ENCODE peak calls at places on chromosomes 16 and 17, in seven cellular contexts. K is activated T-cell treated with anti-CD3 and anti-CD28 coated beads, Interleukin-2, amount 50 U/mL, for 72 hours; P is NCI-H748 treated with DMSO at 0.1 percent for 48 hours; Y is NAMALWA; F is iris pigment epithelial cell; Q is M059J; D is NCI-H510A treated with DMSO at 0.1 percent for 48 hours. S is an unnamed sample.

GRCh38 chr17:78648293-78648692 is 71.1 kb upstream of the DNAH17 start:
- DNase-seq in Q (no peak), Y (no peak), D (no peak), P (no peak), F (no peak), K (no peak), S (no peak)

GRCh38 chr17:77132411-77133086 is 8.2 kb upstream of the SEC14L1 start:
- DNase-seq in Q (peak), Y (no peak), F (peak), P (no peak), D (no peak), K (no peak), S (no peak)

GRCh38 chr16:74224828-74225227 is 71.8 kb upstream of the PSMD7 start:
- DNase-seq in Q (peak), D (no peak), F (peak), Y (no peak), P (no peak), K (no peak), S (no peak)

GRCh38 chr17:67582632-67583230 is 135.0 kb upstream of the NOL11 start:
- DNase-seq in D (peak), K (no peak), P (no peak), F (no peak), Y (no peak), Q (peak), S (no peak)

GRCh38 chr16:28898266-28898665 is 20.0 kb downstream of the ATP2A1 start:
- DNase-seq in K (no peak), F (no peak), Y (no peak), Q (peak), P (no peak), D (no peak), S (no peak)

GRCh38 chr16:56370836-56371235 is 54.5 kb downstream of the AMFR start:
- DNase-seq in K (no peak), Y (no peak), P (no peak), F (peak), D (no peak), Q (peak), S (no peak)

GRCh38 chr16:9775994-9776393 is 406.2 kb downstream of the GRIN2A start:
- DNase-seq in K (no peak), Y (no peak), F (no peak), D (no peak), P (no peak), Q (no peak), S (no peak)

GRCh38 chr17:14760719-14761425 is 460.0 kb downstream of the HS3ST3B1 start:
- DNase-seq in D (no peak), K (no peak), F (no peak), Q (no peak), Y (no peak), P (no peak), S (no peak)

GRCh38 chr16:65808735-65809134 is 557.8 kb upstream of the CDH5 start:
- DNase-seq in Y (no peak), P (no peak), K (no peak), Q (no peak), D (no peak), F (no peak), S (no peak)

GRCh38 chr16:51151435-51151950 is 423 bp upstream of the SALL1 start:
- DNase-seq in K (no peak), P (peak), D (peak), Y (no peak), F (peak), Q (peak), S (no peak)

GRCh38 chr16:80931985-80932720 is 74.5 kb downstream of the CMC2 start:
- DNase-seq in K (peak), F (peak), P (no peak), Q (peak), D (peak), Y (no peak), S (no peak)

GRCh38 chr16:46731691-46732555 is 16.2 kb downstream of the MYLK3 start:
- DNase-seq in P (no peak), Q (peak), K (no peak), Y (no peak), F (no peak), D (no peak), S (peak)

GRCh38 chr17:31413871-31414589 is 22.6 kb downstream of the RAB11FIP4 start:
- DNase-seq in Q (peak), F (peak), K (no peak), Y (no peak), D (no peak), P (no peak), S (no peak)

GRCh38 chr16:80047796-80048649 is 447.5 kb upstream of the MAF start:
- DNase-seq in F (no peak), Q (no peak), P (peak), K (no peak), Y (no peak), D (peak), S (no peak)

GRCh38 chr17:19414396-19415280 is 3.6 kb downstream of the RNF112 start:
- DNase-seq in P (no peak), Q (no peak), K (no peak), F (no peak), Y (no peak), D (no peak), S (peak)

GRCh38 chr17:39714234-39714633 is 14.4 kb downstream of the ERBB2 start:
- DNase-seq in Y (no peak), P (no peak), F (no peak), D (no peak), K (no peak), Q (no peak), S (no peak)

GRCh38 chr16:23155445-23156049 is 6.3 kb upstream of the USP31 start:
- DNase-seq in P (no peak), K (no peak), D (peak), Y (peak), F (peak), Q (no peak), S (no peak)

GRCh38 chr17:3534881-3535252 is 22.7 kb downstream of the TRPV3 start:
- DNase-seq in Y (no peak), D (no peak), Q (peak), K (peak), F (no peak), P (no peak), S (no peak)

GRCh38 chr17:38588775-38589174 is 17.0 kb downstream of the SRCIN1 start:
- DNase-seq in Y (no peak), K (no peak), P (no peak), F (no peak), Q (no peak), D (no peak), S (no peak)

GRCh38 chr17:80384078-80384960 is 30.6 kb upstream of the ENDOV start:
- DNase-seq in D (no peak), Y (no peak), K (no peak), P (no peak), Q (no peak), F (no peak), S (peak)

GRCh38 chr16:74984194-74984669 is 691 bp downstream of the WDR59 start:
- DNase-seq in Q (peak), D (no peak), P (no peak), F (peak), Y (peak), K (peak), S (no peak)

GRCh38 chr16:17511340-17511739 is 40.6 kb upstream of the XYLT1 start:
- DNase-seq in D (no peak), K (no peak), Y (no peak), Q (no peak), P (no peak), F (no peak), S (no peak)

GRCh38 chr17:82859431-82860403 is 19.9 kb upstream of the ZNF750 start:
- DNase-seq in D (peak), P (no peak), F (peak), Q (peak), Y (peak), K (peak), S (no peak)

GRCh38 chr16:48053346-48053745 is 102.4 kb downstream of the ABCC12 start:
- DNase-seq in Q (peak), Y (no peak), K (no peak), F (peak), P (no peak), D (no peak), S (no peak)

GRCh38 chr17:71938340-71939010 is 182.3 kb upstream of the SOX9 start:
- DNase-seq in P (no peak), Y (no peak), Q (no peak), K (no peak), D (no peak), F (no peak), S (no peak)

GRCh38 chr16:17173134-17173729 is 297.5 kb downstream of the XYLT1 start:
- DNase-seq in Y (no peak), F (no peak), P (no peak), Q (no peak), K (no peak), D (no peak), S (no peak)

GRCh38 chr17:42133461-42134041 is 10.9 kb downstream of the HSPB9 start:
- DNase-seq in Q (peak), Y (peak), P (no peak), D (peak), F (no peak), K (peak), S (no peak)

GRCh38 chr17:50778988-50779387 is 11.7 kb upstream of the ANKRD40CL start:
- DNase-seq in K (no peak), Y (no peak), F (no peak), Q (no peak), D (no peak), P (no peak), S (no peak)

GRCh38 chr16:82042841-82043240 is 7.8 kb downstream of the HSD17B2 start:
- DNase-seq in D (no peak), F (peak), Y (no peak), K (no peak), P (no peak), Q (no peak), S (no peak)

GRCh38 chr17:28404812-28405570 is 1.0 kb downstream of the SLC46A1 start:
- DNase-seq in K (no peak), F (no peak), Y (no peak), Q (no peak), P (no peak), D (no peak), S (no peak)

GRCh38 chr17:42804918-42805367 is 6.3 kb downstream of the CNTD1 start:
- DNase-seq in F (no peak), K (no peak), Y (no peak), Q (no peak), P (peak), D (no peak), S (no peak)

GRCh38 chr16:30930160-30930571 is 6.8 kb downstream of the FBXL19 start:
- DNase-seq in Q (no peak), D (no peak), K (no peak), P (no peak), F (no peak), Y (no peak), S (no peak)

GRCh38 chr17:78933959-78934568 is 8.9 kb upstream of the TIMP2 start:
- DNase-seq in Y (no peak), P (peak), Q (peak), D (peak), K (no peak), F (peak), S (peak)

S was measured in mesenteric fat pad.